ENCODE peak calls at places on chromosomes 16 and 17, in seven cellular contexts. One of them, this sample, is unnamed.

GRCh38 chr17:82272495-82273326 is 789 bp downstream of the CSNK1D start:
- DNase-seq in foreskin keratinocyte: no peak
- DNase-seq in CD4-positive, alpha-beta memory T cell: peak; percentile 54
- DNase-seq in mesendoderm: peak; percentile 39
- DNase-seq in esophagus squamous epithelium: no peak
- DNase-seq in kidney: peak; percentile 90
- DNase-seq in heart left ventricle: peak; percentile 82
- DNase-seq in this sample: peak; percentile 81

GRCh38 chr16:54936086-54936978 is 5.7 kb downstream of the IRX5 start:
- DNase-seq in mesendoderm: peak; percentile 71
- DNase-seq in heart left ventricle: peak; percentile 71
- DNase-seq in esophagus squamous epithelium: no peak
- DNase-seq in foreskin keratinocyte: peak; percentile 70
- DNase-seq in CD4-positive, alpha-beta memory T cell: no peak
- DNase-seq in kidney: peak; percentile 70
- DNase-seq in this sample: no peak

GRCh38 chr17:3535253-3535995 is 22.2 kb downstream of the TRPV3 start:
- DNase-seq in esophagus squamous epithelium: no peak
- DNase-seq in CD4-positive, alpha-beta memory T cell: peak; percentile 40
- DNase-seq in foreskin keratinocyte: peak; percentile 40
- DNase-seq in kidney: peak; percentile 88
- DNase-seq in mesendoderm: peak; percentile 92
- DNase-seq in heart left ventricle: peak; percentile 76
- DNase-seq in this sample: peak; percentile 81

GRCh38 chr16:27455700-27456099 is 53.7 kb downstream of the IL21R start:
- DNase-seq in foreskin keratinocyte: no peak
- DNase-seq in CD4-positive, alpha-beta memory T cell: no peak
- DNase-seq in kidney: peak; percentile 48
- DNase-seq in heart left ventricle: no peak
- DNase-seq in mesendoderm: no peak
- DNase-seq in esophagus squamous epithelium: no peak
- DNase-seq in this sample: no peak

GRCh38 chr16:49540836-49541235 is 167.2 kb downstream of the C16orf78 start:
- DNase-seq in foreskin keratinocyte: no peak
- DNase-seq in esophagus squamous epithelium: no peak
- DNase-seq in heart left ventricle: no peak
- DNase-seq in mesendoderm: no peak
- DNase-seq in kidney: no peak
- DNase-seq in CD4-positive, alpha-beta memory T cell: no peak
- DNase-seq in this sample: no peak

GRCh38 chr16:70715113-70715711 is 29.4 kb upstream of the MTSS2 start:
- DNase-seq in mesendoderm: peak; percentile 69
- DNase-seq in esophagus squamous epithelium: no peak
- DNase-seq in kidney: peak; percentile 97
- DNase-seq in foreskin keratinocyte: peak; percentile 98
- DNase-seq in CD4-positive, alpha-beta memory T cell: no peak
- DNase-seq in heart left ventricle: peak; percentile 90
- DNase-seq in this sample: peak; percentile 82

GRCh38 chr16:55257971-55258613 is 65.9 kb upstream of the IRX6 start:
- DNase-seq in foreskin keratinocyte: peak; percentile 23
- DNase-seq in heart left ventricle: peak; percentile 64
- DNase-seq in kidney: peak; percentile 78
- DNase-seq in esophagus squamous epithelium: no peak
- DNase-seq in CD4-positive, alpha-beta memory T cell: peak; percentile 18
- DNase-seq in mesendoderm: peak; percentile 74
- DNase-seq in this sample: peak; percentile 86

GRCh38 chr17:77437747-77438146 is 297.0 kb downstream of the SEC14L1 start:
- DNase-seq in heart left ventricle: no peak
- DNase-seq in kidney: no peak
- DNase-seq in mesendoderm: no peak
- DNase-seq in CD4-positive, alpha-beta memory T cell: no peak
- DNase-seq in esophagus squamous epithelium: no peak
- DNase-seq in foreskin keratinocyte: no peak
- DNase-seq in this sample: no peak

GRCh38 chr17:81648707-81649085 is 7.6 kb downstream of the PDE6G start:
- DNase-seq in CD4-positive, alpha-beta memory T cell: no peak
- DNase-seq in foreskin keratinocyte: no peak
- DNase-seq in esophagus squamous epithelium: no peak
- DNase-seq in heart left ventricle: no peak
- DNase-seq in kidney: no peak
- DNase-seq in mesendoderm: no peak
- DNase-seq in this sample: no peak

GRCh38 chr17:66353937-66354401 is 51.6 kb downstream of the PRKCA start:
- DNase-seq in kidney: no peak
- DNase-seq in heart left ventricle: no peak
- DNase-seq in foreskin keratinocyte: no peak
- DNase-seq in CD4-positive, alpha-beta memory T cell: no peak
- DNase-seq in esophagus squamous epithelium: no peak
- DNase-seq in mesendoderm: no peak
- DNase-seq in this sample: no peak

GRCh38 chr17:21119247-21119944 is 7.4 kb upstream of the DHRS7B start:
- DNase-seq in CD4-positive, alpha-beta memory T cell: peak; percentile 70
- DNase-seq in foreskin keratinocyte: peak; percentile 46
- DNase-seq in mesendoderm: peak; percentile 88
- DNase-seq in kidney: peak; percentile 81
- DNase-seq in heart left ventricle: peak; percentile 69
- DNase-seq in esophagus squamous epithelium: no peak
- DNase-seq in this sample: peak; percentile 69

GRCh38 chr16:87809150-87809902 is 43.5 kb upstream of the KLHDC4 start:
- DNase-seq in kidney: no peak
- DNase-seq in mesendoderm: no peak
- DNase-seq in foreskin keratinocyte: no peak
- DNase-seq in esophagus squamous epithelium: no peak
- DNase-seq in heart left ventricle: no peak
- DNase-seq in CD4-positive, alpha-beta memory T cell: no peak
- DNase-seq in this sample: no peak

GRCh38 chr17:28216528-28216927 is 102.5 kb upstream of the TMEM97 start:
- DNase-seq in mesendoderm: no peak
- DNase-seq in heart left ventricle: no peak
- DNase-seq in foreskin keratinocyte: peak; percentile 62
- DNase-seq in esophagus squamous epithelium: no peak
- DNase-seq in CD4-positive, alpha-beta memory T cell: no peak
- DNase-seq in kidney: no peak
- DNase-seq in this sample: no peak

GRCh38 chr16:67857547-67858233 is 10.2 kb upstream of the CENPT start:
- DNase-seq in heart left ventricle: no peak
- DNase-seq in CD4-positive, alpha-beta memory T cell: peak; percentile 41
- DNase-seq in esophagus squamous epithelium: no peak
- DNase-seq in kidney: peak; percentile 80
- DNase-seq in mesendoderm: peak; percentile 96
- DNase-seq in foreskin keratinocyte: peak; percentile 95
- DNase-seq in this sample: peak; percentile 84
- H3K4me1 ChIP-seq in heart left ventricle: peaks cover 69% of the 10 kb centered on the region
- H3K4me1 ChIP-seq in CD4-positive, alpha-beta memory T cell: peaks cover 24% of the 10 kb centered on the region
- H3K4me1 ChIP-seq in esophagus squamous epithelium: peaks cover 52% of the 10 kb centered on the region
- H3K4me1 ChIP-seq in kidney: peaks cover 15% of the 10 kb centered on the region
- H3K4me1 ChIP-seq in mesendoderm: peaks cover 3% of the 10 kb centered on the region
- H3K4me1 ChIP-seq in foreskin keratinocyte: peaks cover 21% of the 10 kb centered on the region
- H3K4me1 ChIP-seq in this sample: peaks cover 20% of the 10 kb centered on the region

DNA sequence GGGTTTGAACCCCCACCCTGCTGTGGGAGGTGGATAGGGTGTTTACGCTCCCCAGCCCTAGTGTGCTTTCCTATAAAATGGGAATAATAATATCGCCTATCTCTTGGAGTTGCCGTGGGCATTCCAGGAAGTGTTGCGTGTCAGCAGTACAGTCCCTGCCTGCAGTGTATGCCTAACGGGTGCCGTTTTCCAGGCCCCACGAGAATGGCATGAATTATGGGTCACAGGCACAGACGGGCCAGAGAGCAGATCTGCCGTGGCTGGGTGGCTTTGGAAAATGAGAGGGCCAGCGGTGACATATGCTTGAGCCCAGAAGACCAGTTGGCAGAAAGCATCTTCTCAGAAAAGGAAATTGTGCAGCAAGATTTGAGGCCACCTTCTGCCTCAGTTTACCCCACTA is 116.2 kb upstream of the CIBAR2 start:
- DNase-seq in foreskin keratinocyte: no peak
- DNase-seq in heart left ventricle: no peak
- DNase-seq in CD4-positive, alpha-beta memory T cell: no peak
- DNase-seq in esophagus squamous epithelium: no peak
- DNase-seq in kidney: no peak
- DNase-seq in mesendoderm: no peak
- DNase-seq in this sample: no peak
- H3K4me1 ChIP-seq in foreskin keratinocyte: no peaks in the 10 kb centered on the region
- H3K4me1 ChIP-seq in heart left ventricle: peaks cover 18% of the 10 kb centered on the region
- H3K4me1 ChIP-seq in CD4-positive, alpha-beta memory T cell: no peaks in the 10 kb centered on the region
- H3K4me1 ChIP-seq in esophagus squamous epithelium: peaks cover 6% of the 10 kb centered on the region
- H3K4me1 ChIP-seq in kidney: peaks cover 12% of the 10 kb centered on the region
- H3K4me1 ChIP-seq in mesendoderm: peaks cover 6% of the 10 kb centered on the region
- H3K4me1 ChIP-seq in this sample: no peaks in the 10 kb centered on the region

DNA sequence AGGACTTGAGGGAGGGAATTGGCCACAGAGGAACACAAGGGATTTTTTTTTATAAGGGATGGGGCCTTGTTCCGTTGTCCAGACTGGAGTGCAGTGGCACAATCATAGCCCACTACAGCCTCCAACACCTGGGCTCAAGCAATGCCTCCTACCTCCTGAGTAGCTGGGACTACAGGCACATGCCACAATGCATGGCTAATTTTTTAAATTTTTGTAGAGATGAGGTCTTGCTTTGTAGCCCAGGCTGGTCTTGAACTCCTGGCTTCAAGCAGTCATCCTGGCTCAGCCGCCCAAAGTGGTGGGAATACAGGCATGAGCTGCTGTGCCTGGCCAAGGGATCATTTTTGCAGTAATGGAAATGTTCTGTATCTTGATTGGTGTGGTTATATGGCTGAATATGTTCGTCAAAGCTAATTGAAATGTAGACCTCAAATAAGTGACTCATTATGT is 56.9 kb downstream of the VMP1 start:
- DNase-seq in kidney: no peak
- DNase-seq in CD4-positive, alpha-beta memory T cell: no peak
- DNase-seq in mesendoderm: no peak
- DNase-seq in esophagus squamous epithelium: no peak
- DNase-seq in heart left ventricle: no peak
- DNase-seq in foreskin keratinocyte: peak; percentile 78
- DNase-seq in this sample: no peak
- H3K4me1 ChIP-seq in kidney: no peaks in the 10 kb centered on the region
- H3K4me1 ChIP-seq in CD4-positive, alpha-beta memory T cell: peaks cover 13% of the 10 kb centered on the region
- H3K4me1 ChIP-seq in mesendoderm: peaks cover 3% of the 10 kb centered on the region
- H3K4me1 ChIP-seq in esophagus squamous epithelium: peaks cover 10% of the 10 kb centered on the region
- H3K4me1 ChIP-seq in heart left ventricle: peaks cover 4% of the 10 kb centered on the region
- H3K4me1 ChIP-seq in foreskin keratinocyte: peaks cover 39% of the 10 kb centered on the region
- H3K4me1 ChIP-seq in this sample: peaks cover 6% of the 10 kb centered on the region

DNA sequence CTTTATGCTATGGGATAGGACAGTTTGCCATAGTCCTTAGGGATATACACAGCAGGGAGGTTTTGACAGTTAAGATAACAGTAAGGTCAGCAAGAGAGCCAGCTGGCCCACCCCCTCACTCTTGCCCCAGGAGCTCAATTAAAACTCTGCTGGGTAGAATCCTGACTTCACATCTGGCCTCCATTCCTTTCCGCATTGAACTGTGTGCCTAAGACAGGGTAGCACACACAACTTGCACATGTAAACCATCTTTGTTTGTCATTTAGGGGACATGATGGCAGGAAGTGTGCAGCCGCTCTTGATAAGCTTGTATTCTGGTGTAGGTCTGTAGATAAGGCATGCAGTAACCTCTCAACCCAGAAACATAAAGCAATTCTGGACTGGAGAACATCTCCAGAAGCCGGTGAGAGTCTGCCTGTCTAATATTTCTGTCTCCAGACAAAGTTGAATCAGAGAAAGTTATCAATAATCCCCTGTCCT is 5.2 kb downstream of the MINK1 start:
- DNase-seq in esophagus squamous epithelium: no peak
- DNase-seq in CD4-positive, alpha-beta memory T cell: no peak
- DNase-seq in mesendoderm: no peak
- DNase-seq in heart left ventricle: no peak
- DNase-seq in kidney: no peak
- DNase-seq in foreskin keratinocyte: no peak
- DNase-seq in this sample: no peak
- H3K4me1 ChIP-seq in esophagus squamous epithelium: peaks cover 63% of the 10 kb centered on the region
- H3K4me1 ChIP-seq in CD4-positive, alpha-beta memory T cell: peaks cover 62% of the 10 kb centered on the region
- H3K4me1 ChIP-seq in mesendoderm: peaks cover 3% of the 10 kb centered on the region
- H3K4me1 ChIP-seq in heart left ventricle: peaks cover 71% of the 10 kb centered on the region
- H3K4me1 ChIP-seq in kidney: peaks cover 34% of the 10 kb centered on the region
- H3K4me1 ChIP-seq in foreskin keratinocyte: peaks cover 17% of the 10 kb centered on the region
- H3K4me1 ChIP-seq in this sample: peaks cover 51% of the 10 kb centered on the region

GRCh38 chr16:85316321-85316919 is 204.1 kb upstream of the CIBAR2 start:
- DNase-seq in mesendoderm: peak; percentile 86
- DNase-seq in CD4-positive, alpha-beta memory T cell: no peak
- DNase-seq in esophagus squamous epithelium: no peak
- DNase-seq in foreskin keratinocyte: no peak
- DNase-seq in kidney: no peak
- DNase-seq in heart left ventricle: no peak
- DNase-seq in this sample: peak; percentile 81
- H3K4me1 ChIP-seq in mesendoderm: peaks cover 7% of the 10 kb centered on the region
- H3K4me1 ChIP-seq in CD4-positive, alpha-beta memory T cell: no peaks in the 10 kb centered on the region
- H3K4me1 ChIP-seq in esophagus squamous epithelium: peaks cover 12% of the 10 kb centered on the region
- H3K4me1 ChIP-seq in foreskin keratinocyte: peaks cover 3% of the 10 kb centered on the region
- H3K4me1 ChIP-seq in kidney: peaks cover 17% of the 10 kb centered on the region
- H3K4me1 ChIP-seq in heart left ventricle: peaks cover 31% of the 10 kb centered on the region
- H3K4me1 ChIP-seq in this sample: peaks cover 8% of the 10 kb centered on the region

DNA sequence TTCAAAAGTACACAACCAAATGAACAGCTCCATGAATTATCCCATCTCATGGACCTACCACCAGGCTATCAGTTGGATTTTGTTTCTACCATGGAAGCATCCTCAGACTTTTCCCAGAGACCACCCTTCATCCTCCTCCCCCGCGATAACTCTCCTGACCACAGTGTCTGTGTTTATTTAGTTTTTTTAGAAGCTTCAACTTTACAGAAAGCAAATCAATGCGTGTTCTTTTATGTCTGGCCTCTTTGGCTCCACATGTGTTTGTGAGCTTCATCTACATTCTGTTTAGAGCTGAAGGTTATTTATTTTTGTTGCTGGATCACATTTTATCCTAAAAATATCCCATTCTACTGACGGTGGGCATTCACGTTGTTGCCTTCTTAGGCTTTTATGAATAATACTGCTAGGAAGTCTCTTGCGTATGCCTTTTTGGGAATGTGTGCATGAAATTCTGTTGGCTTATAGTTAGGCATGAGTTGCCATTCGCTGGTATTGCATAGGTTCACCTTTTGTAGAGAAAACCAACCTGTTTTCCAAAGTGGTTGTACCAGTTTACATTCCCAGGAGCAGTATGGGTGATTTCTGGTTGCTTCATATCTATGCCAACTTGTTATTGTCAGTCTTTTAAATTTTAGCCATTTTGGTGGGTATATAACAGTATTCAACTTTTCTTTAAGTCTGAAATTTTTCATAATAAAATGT is 83.0 kb downstream of the CMIP start:
- DNase-seq in heart left ventricle: no peak
- DNase-seq in CD4-positive, alpha-beta memory T cell: no peak
- DNase-seq in foreskin keratinocyte: no peak
- DNase-seq in mesendoderm: no peak
- DNase-seq in esophagus squamous epithelium: no peak
- DNase-seq in kidney: no peak
- DNase-seq in this sample: no peak
- H3K4me1 ChIP-seq in heart left ventricle: peaks cover 31% of the 10 kb centered on the region
- H3K4me1 ChIP-seq in CD4-positive, alpha-beta memory T cell: peaks cover 46% of the 10 kb centered on the region
- H3K4me1 ChIP-seq in foreskin keratinocyte: peaks cover 67% of the 10 kb centered on the region
- H3K4me1 ChIP-seq in mesendoderm: no peaks in the 10 kb centered on the region
- H3K4me1 ChIP-seq in esophagus squamous epithelium: peaks cover 61% of the 10 kb centered on the region
- H3K4me1 ChIP-seq in kidney: peaks cover 25% of the 10 kb centered on the region
- H3K4me1 ChIP-seq in this sample: peaks cover 19% of the 10 kb centered on the region

GRCh38 chr16:684067-684794 is at the start of gene JMJD8:
- DNase-seq in mesendoderm: peak; percentile 97
- DNase-seq in foreskin keratinocyte: peak; percentile 91
- DNase-seq in heart left ventricle: peak; percentile 99
- DNase-seq in CD4-positive, alpha-beta memory T cell: peak; percentile 94
- DNase-seq in kidney: peak; percentile 99
- DNase-seq in esophagus squamous epithelium: peak; percentile 71
- DNase-seq in this sample: peak; percentile 99
- H3K4me1 ChIP-seq in mesendoderm: no peaks in the 10 kb centered on the region
- H3K4me1 ChIP-seq in foreskin keratinocyte: no peaks in the 10 kb centered on the region
- H3K4me1 ChIP-seq in heart left ventricle: peaks cover 57% of the 10 kb centered on the region
- H3K4me1 ChIP-seq in CD4-positive, alpha-beta memory T cell: peaks cover 58% of the 10 kb centered on the region
- H3K4me1 ChIP-seq in kidney: peaks cover 45% of the 10 kb centered on the region
- H3K4me1 ChIP-seq in esophagus squamous epithelium: peaks cover 57% of the 10 kb centered on the region
- H3K4me1 ChIP-seq in this sample: peaks cover 45% of the 10 kb centered on the region